ENCODE peak calls at places on chromosome 17, in seven cellular contexts. H, J, L, R, N, V and I are unnamed samples.

GRCh38 chr17:28746611-28747045 is 2.8 kb downstream of the TRAF4 start:
- DNase-seq in H (peak), L (no peak), R (no peak), V (no peak), N (no peak), J (peak), I (no peak)

GRCh38 chr17:50684612-50685333 is 22.9 kb downstream of the ANKRD40 start:
- DNase-seq in R (no peak), L (peak), H (no peak), V (no peak), J (peak), N (no peak), I (no peak)

GRCh38 chr17:8359769-8360168 is 16.7 kb downstream of the KRABD2 start:
- DNase-seq in H (no peak), R (no peak), V (no peak), J (no peak), L (no peak), N (peak), I (no peak)

GRCh38 chr17:61128671-61129115 is 270.9 kb upstream of the TBX2 start:
- DNase-seq in V (no peak), N (peak), L (no peak), H (no peak), R (no peak), J (no peak), I (no peak)

GRCh38 chr17:43768382-43768781 is 9.8 kb upstream of the SOST start:
- DNase-seq in R (no peak), J (no peak), V (peak), N (no peak), L (no peak), H (peak), I (no peak)

GRCh38 chr17:82236142-82236971 is 7.5 kb downstream of the SLC16A3 start:
- DNase-seq in R (peak), J (peak), H (peak), V (peak), L (no peak), N (no peak), I (no peak)

GRCh38 chr17:77959216-77959925 is 868 bp downstream of the TNRC6C start:
- DNase-seq in R (peak), N (no peak), H (peak), L (no peak), J (no peak), V (peak), I (peak)

GRCh38 chr17:39814497-39814896 is 49.6 kb downstream of the IKZF3 start:
- DNase-seq in J (no peak), H (no peak), R (no peak), V (no peak), L (no peak), N (no peak), I (no peak)

GRCh38 chr17:82859431-82860403 is 19.9 kb upstream of the ZNF750 start:
- DNase-seq in L (no peak), N (peak), J (peak), H (peak), R (peak), V (peak), I (peak)

GRCh38 chr17:13027246-13027645 is 9.4 kb upstream of the ELAC2 start:
- DNase-seq in L (no peak), N (peak), R (no peak), H (no peak), V (no peak), J (no peak), I (no peak)

GRCh38 chr17:15311996-15312395 is 29.4 kb downstream of the TEKT3 start:
- DNase-seq in L (no peak), H (no peak), V (no peak), J (no peak), R (no peak), N (no peak), I (no peak)

GRCh38 chr17:74408830-74409229 is 23.1 kb upstream of the GPRC5C start:
- DNase-seq in R (no peak), N (no peak), H (no peak), J (no peak), V (no peak), L (no peak), I (no peak)

GRCh38 chr17:75371339-75371738 is 34.1 kb downstream of the GRB2 start:
- DNase-seq in J (no peak), R (no peak), L (no peak), V (peak), H (peak), N (no peak), I (no peak)

GRCh38 chr17:32323784-32324590 is 18.0 kb downstream of the C17orf75 start:
- DNase-seq in J (peak), R (no peak), H (peak), V (no peak), N (peak), L (no peak), I (no peak)

GRCh38 chr17:31492880-31493655 is 101.6 kb downstream of the RAB11FIP4 start:
- DNase-seq in N (no peak), J (peak), V (no peak), R (peak), H (peak), L (no peak), I (peak)

GRCh38 chr17:63490321-63490720 is 13.5 kb downstream of the ACE start:
- DNase-seq in L (no peak), V (no peak), R (no peak), N (no peak), H (no peak), J (no peak), I (no peak)

GRCh38 chr17:76820039-76820438 is 48.2 kb upstream of the MGAT5B start:
- DNase-seq in J (no peak), L (no peak), H (no peak), R (no peak), V (peak), N (no peak), I (no peak)

GRCh38 chr17:82858376-82859126 is 18.7 kb upstream of the ZNF750 start:
- DNase-seq in V (no peak), J (peak), H (no peak), R (peak), L (no peak), N (no peak), I (no peak)

GRCh38 chr17:7856081-7856791 is 1.1 kb downstream of the NAA38 start:
- DNase-seq in N (peak), J (peak), R (peak), H (peak), V (peak), L (no peak), I (no peak)

GRCh38 chr17:60613325-60613724 is 13.3 kb downstream of the PPM1D start:
- DNase-seq in J (no peak), V (no peak), N (no peak), H (no peak), L (no peak), R (no peak), I (no peak)

GRCh38 chr17:1095093-1095852 is 84.5 kb downstream of the ABR start:
- DNase-seq in R (no peak), N (no peak), H (no peak), J (no peak), L (no peak), V (no peak), I (no peak)

GRCh38 chr17:50865060-50865867 is 890 bp downstream of the TOB1 start:
- DNase-seq in L (no peak), J (peak), V (peak), R (peak), H (peak), N (peak), I (peak)

GRCh38 chr17:45893725-45894021 is 681 bp upstream of the MAPT start:
- DNase-seq in L (no peak), H (no peak), R (no peak), N (no peak), J (no peak), V (no peak), I (no peak)

GRCh38 chr17:45886852-45887251 is 7.5 kb upstream of the MAPT start:
- DNase-seq in R (no peak), V (no peak), H (no peak), N (no peak), L (no peak), J (no peak), I (no peak)

GRCh38 chr17:45894022-45894784 is at the start of gene MAPT:
- DNase-seq in J (peak), V (peak), R (peak), N (peak), L (peak), H (peak), I (peak)

GRCh38 chr17:45888392-45888791 is 6.0 kb upstream of the MAPT start:
- DNase-seq in N (no peak), L (no peak), V (no peak), R (no peak), H (no peak), J (no peak), I (no peak)

GRCh38 chr17:45889579-45889978 is 4.8 kb upstream of the MAPT start:
- DNase-seq in J (no peak), H (no peak), R (no peak), V (no peak), N (no peak), L (no peak), I (no peak)
- TF ChIP-seq CTCF in J (no peak), H (no peak), R (no peak), V (peak), N (no peak), L (no peak), I (no peak)

GRCh38 chr17:17844079-17844478 is 7.3 kb upstream of the SREBF1 start:
- DNase-seq in V (no peak), R (no peak), N (no peak), J (no peak), L (no peak), H (no peak), I (no peak)

GRCh38 chr17:17846003-17846402 is 9.2 kb upstream of the SREBF1 start:
- DNase-seq in N (no peak), L (no peak), J (no peak), V (no peak), R (no peak), H (no peak), I (no peak)

GRCh38 chr17:17843096-17843495 is 6.3 kb upstream of the SREBF1 start:
- DNase-seq in R (no peak), J (no peak), V (no peak), H (no peak), N (no peak), L (no peak), I (no peak)

GRCh38 chr17:17845046-17845775 is 8.4 kb upstream of the SREBF1 start:
- DNase-seq in N (no peak), R (no peak), V (no peak), L (no peak), J (no peak), H (no peak), I (no peak)

GRCh38 chr17:17844500-17844899 is 7.7 kb upstream of the SREBF1 start:
- DNase-seq in R (no peak), V (no peak), L (no peak), J (no peak), H (no peak), N (no peak), I (no peak)
- TF ChIP-seq CTCF in R (no peak), V (no peak), L (no peak), J (no peak), H (no peak), N (no peak), I (no peak)

GRCh38 chr17:64492481-64493109 is 4.3 kb downstream of the POLG2 start:
- DNase-seq in V (peak), H (peak), N (no peak), J (no peak), R (peak), L (no peak), I (no peak)
- TF ChIP-seq CTCF in V (peak), H (peak), N (peak), J (no peak), R (peak), L (peak), I (no peak)

GRCh38 chr17:19418312-19418992 is 7.4 kb downstream of the RNF112 start:
- DNase-seq in J (no peak), V (peak), L (no peak), H (no peak), R (no peak), N (peak), I (peak)
- TF ChIP-seq CTCF in J (no peak), V (no peak), L (no peak), H (no peak), R (no peak), N (no peak), I (no peak)